ENCODE peak calls at places on chromosomes 3 and 15, in five cellular contexts. D is adrenal gland, Y is stomach, F is lower leg skin, Q is ovary. W is an unnamed sample.

GRCh38 chr3:9947025-9947995 is 4.9 kb downstream of the PRRT3 start:
- DNase-seq in D (peak), Y (peak), F (peak), Q (peak), W (peak)

GRCh38 chr3:23762214-23763039 is 43.3 kb upstream of the UBE2E1 start:
- DNase-seq in D (no peak), Y (no peak), F (no peak), Q (no peak), W (no peak)

GRCh38 chr3:79367066-79367465 is 400.7 kb downstream of the ROBO1 start:
- DNase-seq in D (no peak), Y (no peak), F (no peak), Q (no peak), W (no peak)

GRCh38 chr15:73804421-73804820 is 51.3 kb upstream of the INSYN1 start:
- DNase-seq in D (no peak), Y (no peak), F (no peak), Q (no peak), W (no peak)

GRCh38 chr15:36590838-36591237 is 11.4 kb downstream of the CDIN1 start:
- DNase-seq in D (no peak), Y (no peak), F (no peak), Q (no peak), W (no peak)

GRCh38 chr15:77682564-77682963 is 49.9 kb upstream of the LINGO1 start:
- DNase-seq in D (no peak), Y (no peak), F (no peak), Q (no peak), W (no peak)

GRCh38 chr15:38176155-38176554 is 76.5 kb upstream of the SPRED1 start:
- DNase-seq in D (no peak), Y (no peak), F (no peak), Q (no peak), W (no peak)

GRCh38 chr15:71013446-71013845 is 101.8 kb upstream of the THSD4 start:
- DNase-seq in D (no peak), Y (no peak), F (no peak), Q (no peak), W (no peak)

GRCh38 chr15:31062310-31062964 is 39.1 kb downstream of the TRPM1 start:
- DNase-seq in D (no peak), Y (no peak), F (no peak), Q (no peak), W (no peak)

GRCh38 chr15:77027697-77028450 is 32.9 kb downstream of the PSTPIP1 start:
- DNase-seq in D (peak), Y (no peak), F (peak), Q (no peak), W (peak)

GRCh38 chr15:64911317-64912186 is at the start of gene ANKDD1A:
- DNase-seq in D (peak), Y (peak), F (peak), Q (peak), W (peak)

GRCh38 chr3:172536505-172536904 is 13.3 kb upstream of the TNFSF10 start:
- DNase-seq in D (no peak), Y (peak), F (no peak), Q (no peak), W (no peak)

GRCh38 chr3:25663324-25664065 is 1.2 kb downstream of the TOP2B start:
- DNase-seq in D (no peak), Y (no peak), F (no peak), Q (no peak), W (peak)

GRCh38 chr3:76765526-76765925 is 274.4 kb upstream of the ROBO2 start:
- DNase-seq in D (no peak), Y (no peak), F (no peak), Q (no peak), W (peak)

GRCh38 chr15:55116636-55117035 is 80.1 kb downstream of the RSL24D1 start:
- DNase-seq in D (no peak), Y (no peak), F (no peak), Q (no peak), W (no peak)

GRCh38 chr3:44509985-44510360 is 32.5 kb upstream of the ZNF445 start:
- DNase-seq in D (no peak), Y (no peak), F (no peak), Q (no peak), W (peak)

GRCh38 chr3:189188466-189188865 is 16.7 kb downstream of the TPRG1 start:
- DNase-seq in D (no peak), Y (no peak), F (no peak), Q (no peak), W (peak)

GRCh38 chr15:69760263-69760855 is 307.7 kb downstream of the RPLP1 start:
- DNase-seq in D (no peak), Y (no peak), F (no peak), Q (no peak), W (peak)

GRCh38 chr3:129312021-129312639 is 33.5 kb downstream of the HMCES start:
- DNase-seq in D (no peak), Y (no peak), F (no peak), Q (no peak), W (no peak)

GRCh38 chr3:14803981-14804834 is 14.6 kb upstream of the FGD5 start:
- DNase-seq in D (peak), Y (no peak), F (no peak), Q (no peak), W (no peak)

GRCh38 chr15:37837276-37837675 is 97.2 kb upstream of the TMCO5A start:
- DNase-seq in D (no peak), Y (no peak), F (no peak), Q (no peak), W (no peak)

GRCh38 chr3:185317674-185318073 is 45.3 kb upstream of the MAP3K13 start:
- DNase-seq in D (no peak), Y (no peak), F (no peak), Q (no peak), W (no peak)

GRCh38 chr3:108408883-108409612 is 101.3 kb downstream of the MYH15 start:
- DNase-seq in D (no peak), Y (no peak), F (no peak), Q (no peak), W (no peak)

GRCh38 chr3:52400275-52400793 is 44.6 kb downstream of the SEMA3G start:
- DNase-seq in D (no peak), Y (peak), F (no peak), Q (peak), W (peak)

GRCh38 chr3:179513867-179514266 is 48.9 kb upstream of the ACTL6A start:
- DNase-seq in D (no peak), Y (no peak), F (no peak), Q (no peak), W (no peak)

GRCh38 chr3:98710008-98710672 is 53.0 kb upstream of the ST3GAL6 start:
- DNase-seq in D (no peak), Y (no peak), F (no peak), Q (no peak), W (no peak)

GRCh38 chr3:157127831-157128767 is 31.8 kb downstream of the CCNL1 start:
- DNase-seq in D (peak), Y (peak), F (no peak), Q (peak), W (peak)

GRCh38 chr3:132290833-132291232 is 26.4 kb upstream of the ACP3 start:
- DNase-seq in D (no peak), Y (no peak), F (no peak), Q (no peak), W (no peak)

GRCh38 chr15:56844463-56844862 is 74.0 kb upstream of the TCF12 start:
- DNase-seq in D (no peak), Y (no peak), F (no peak), Q (no peak), W (no peak)

GRCh38 chr3:186257866-186258265 is 104.2 kb downstream of the DGKG start:
- DNase-seq in D (no peak), Y (no peak), F (no peak), Q (no peak), W (no peak)

GRCh38 chr3:85560088-85560790 is 601.5 kb downstream of the CADM2 start:
- DNase-seq in D (no peak), Y (peak), F (no peak), Q (no peak), W (peak)

GRCh38 chr3:172811099-172811498 is 60.6 kb downstream of the ECT2 start:
- DNase-seq in D (no peak), Y (no peak), F (no peak), Q (no peak), W (no peak)

GRCh38 chr3:194058189-194058571 is 77.8 kb upstream of the HES1 start:
- DNase-seq in D (peak), Y (peak), F (no peak), Q (peak), W (peak)

GRCh38 chr15:30872341-30872748 is 31.4 kb upstream of the FAN1 start:
- DNase-seq in D (no peak), Y (no peak), F (no peak), Q (no peak), W (no peak)

GRCh38 chr15:63600646-63601025 is 3.4 kb downstream of the FBXL22 start:
- DNase-seq in D (peak), Y (peak), F (peak), Q (peak), W (peak)

GRCh38 chr15:63601727-63602185 is 4.6 kb downstream of the FBXL22 start:
- DNase-seq in D (no peak), Y (no peak), F (no peak), Q (no peak), W (peak)

GRCh38 chr15:63602595-63602994 is 5.4 kb downstream of the FBXL22 start:
- DNase-seq in D (no peak), Y (no peak), F (no peak), Q (no peak), W (no peak)

GRCh38 chr15:63600001-63600645 is 2.9 kb downstream of the FBXL22 start:
- DNase-seq in D (peak), Y (no peak), F (peak), Q (no peak), W (no peak)

DNA sequence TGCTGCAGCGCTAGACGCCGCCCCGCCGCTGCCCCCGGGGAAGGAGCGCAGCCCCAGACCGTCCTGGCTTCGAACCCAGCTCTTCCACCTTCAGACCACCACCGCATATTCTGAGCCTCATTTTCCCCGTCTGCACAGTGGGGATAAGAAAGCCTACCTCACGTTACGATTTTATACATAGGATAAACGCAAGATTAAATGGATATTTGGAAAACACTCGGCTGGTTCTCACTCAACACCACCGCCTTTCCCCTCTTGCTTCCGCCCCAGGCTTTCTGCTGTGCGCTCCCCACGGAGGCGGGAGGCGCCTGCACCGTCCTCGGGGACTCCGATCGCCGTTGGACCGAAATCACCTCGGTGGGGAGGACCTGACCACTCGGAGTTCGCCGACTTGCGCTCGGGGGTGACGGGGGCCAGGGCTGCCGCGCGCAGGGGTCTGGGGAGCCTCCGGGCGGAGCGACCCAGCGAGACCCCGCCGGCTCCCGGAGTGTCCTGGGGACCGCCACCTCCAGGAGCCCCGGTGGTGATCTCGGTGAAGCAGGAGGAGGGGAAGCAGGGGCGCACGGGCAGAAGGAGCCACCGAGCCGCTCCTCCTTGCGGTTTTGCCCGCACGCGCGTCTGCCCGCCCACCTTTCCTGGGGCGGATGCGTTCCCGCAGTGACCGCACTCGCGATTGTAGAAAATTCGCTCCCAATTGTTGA is 4.0 kb downstream of the FBXL22 start:
- DNase-seq in D (peak), Y (no peak), F (no peak), Q (peak), W (peak)
- TF ChIP-seq POLR2A in D (no peak), Y (no peak), F (no peak), Q (no peak), W (no peak)

DNA sequence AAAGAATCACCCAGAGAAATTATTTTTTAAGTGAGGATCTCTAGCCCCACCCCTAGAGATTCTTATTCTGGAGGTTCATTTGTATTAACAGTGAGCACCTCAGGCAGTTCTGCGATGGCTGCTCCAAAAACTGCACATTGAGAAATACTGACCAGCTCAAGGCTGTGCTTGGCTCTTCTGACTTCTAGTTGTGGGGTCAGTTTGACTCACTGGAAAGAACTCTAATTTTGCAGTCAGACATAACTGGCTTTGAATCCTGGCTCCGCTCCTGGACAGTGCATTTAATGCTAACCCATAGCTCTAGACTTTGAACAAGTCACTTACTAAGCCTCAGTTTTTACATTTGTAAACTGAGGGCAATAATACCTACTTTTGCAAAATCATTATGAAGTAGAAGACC is 123.6 kb upstream of the SKOR1 start:
- DNase-seq in D (no peak), Y (no peak), F (no peak), Q (no peak), W (peak)
- TF ChIP-seq POLR2A in D (no peak), Y (no peak), F (no peak), Q (no peak), W (no peak)

GRCh38 chr3:147812186-147812911 is 403.2 kb downstream of the ZIC1 start:
- DNase-seq in D (no peak), Y (no peak), F (no peak), Q (no peak), W (no peak)
- TF ChIP-seq POLR2A in D (no peak), Y (no peak), F (no peak), Q (no peak), W (no peak)

GRCh38 chr3:38116471-38117162 is 20.3 kb downstream of the ACAA1 start:
- DNase-seq in D (no peak), Y (no peak), F (peak), Q (no peak), W (peak)
- TF ChIP-seq POLR2A in D (no peak), Y (no peak), F (no peak), Q (no peak), W (no peak)

GRCh38 chr15:68572309-68572708 is 6.5 kb upstream of the CORO2B start:
- DNase-seq in D (no peak), Y (no peak), F (no peak), Q (no peak), W (no peak)

GRCh38 chr15:68574051-68574450 is 4.7 kb upstream of the CORO2B start:
- DNase-seq in D (no peak), Y (no peak), F (no peak), Q (peak), W (no peak)

GRCh38 chr15:68576253-68577236 is 2.2 kb upstream of the CORO2B start:
- DNase-seq in D (no peak), Y (no peak), F (no peak), Q (peak), W (no peak)

GRCh38 chr15:68572921-68573320 is 5.9 kb upstream of the CORO2B start:
- DNase-seq in D (no peak), Y (no peak), F (no peak), Q (peak), W (no peak)

GRCh38 chr15:68574629-68575028 is 4.2 kb upstream of the CORO2B start:
- DNase-seq in D (no peak), Y (no peak), F (no peak), Q (no peak), W (no peak)
- TF ChIP-seq POLR2A in D (no peak), Y (no peak), F (no peak), Q (no peak), W (no peak)

GRCh38 chr15:82536409-82537350 is 3.6 kb downstream of the RPS17 start:
- DNase-seq in D (no peak), Y (no peak), F (peak), Q (no peak), W (no peak)
- TF ChIP-seq POLR2A in D (no peak), Y (no peak), F (no peak), Q (no peak), W (no peak)

DNA sequence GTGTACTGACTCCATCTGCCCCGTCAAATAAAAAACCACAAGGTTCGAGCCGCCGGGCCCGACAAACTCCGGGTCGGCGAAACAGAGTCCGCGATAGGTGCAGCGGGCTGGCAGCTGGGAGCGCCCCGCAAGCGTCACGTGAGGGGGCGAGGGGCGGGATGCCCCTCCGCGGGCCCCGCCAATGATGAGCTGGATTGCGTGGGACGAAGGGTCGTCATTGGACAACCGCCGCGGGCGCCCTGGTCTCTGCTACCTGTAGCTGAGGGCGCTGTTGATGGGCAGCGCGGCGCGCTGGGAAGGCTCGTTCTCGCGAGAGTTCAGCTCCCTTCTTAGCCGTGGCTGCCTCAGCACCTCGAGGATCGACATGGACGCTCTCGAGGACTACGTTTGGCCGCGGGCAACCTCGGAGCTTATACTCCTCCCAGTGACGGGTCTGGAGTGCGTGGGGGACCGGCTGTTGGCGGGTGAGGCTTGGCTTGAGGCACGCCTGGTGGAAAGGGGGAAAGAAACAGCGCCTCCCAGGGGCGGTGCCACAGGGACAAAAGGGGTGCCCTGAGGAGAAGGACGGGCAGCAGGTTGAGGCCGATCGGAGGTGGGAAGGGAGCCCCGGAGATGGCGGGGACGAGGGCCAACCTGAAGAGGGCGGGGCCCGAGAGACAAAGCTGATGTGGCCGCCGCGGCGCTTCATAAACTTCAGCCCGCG is at the start of gene WDR6:
- DNase-seq in D (peak), Y (peak), F (peak), Q (peak), W (peak)
- TF ChIP-seq POLR2A in D (peak), Y (no peak), F (no peak), Q (peak), W (peak)

GRCh38 chr3:115628075-115628412 is 4.7 kb downstream of the GAP43 start:
- DNase-seq in D (no peak), Y (no peak), F (no peak), Q (no peak), W (no peak)

GRCh38 chr3:115632026-115632425 is 8.7 kb downstream of the GAP43 start:
- DNase-seq in D (no peak), Y (no peak), F (no peak), Q (no peak), W (no peak)

GRCh38 chr3:115630850-115631249 is 7.5 kb downstream of the GAP43 start:
- DNase-seq in D (no peak), Y (no peak), F (no peak), Q (no peak), W (no peak)

GRCh38 chr3:115634052-115634451 is 10.7 kb downstream of the GAP43 start:
- DNase-seq in D (no peak), Y (no peak), F (no peak), Q (no peak), W (no peak)

DNA sequence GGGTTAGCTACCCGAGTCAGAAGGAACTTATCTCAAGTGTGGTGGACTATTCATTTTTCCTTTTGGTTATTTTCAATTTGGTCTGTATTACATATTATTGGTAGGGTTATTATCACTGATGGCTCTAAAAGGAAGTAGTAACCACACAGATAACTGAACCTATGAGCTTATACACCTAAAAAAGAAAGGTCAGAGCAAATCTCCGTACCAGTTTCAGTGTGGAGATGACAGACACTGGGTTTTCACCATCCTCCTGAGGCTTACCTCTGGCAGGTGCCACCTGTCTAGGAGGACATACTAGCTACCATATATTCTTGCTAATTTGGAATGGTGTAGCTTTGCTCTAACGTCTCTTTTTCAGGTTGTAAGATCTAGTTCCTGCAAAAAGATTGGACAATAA is 10.2 kb downstream of the GAP43 start:
- DNase-seq in D (no peak), Y (no peak), F (no peak), Q (no peak), W (no peak)
- TF ChIP-seq POLR2A in D (no peak), Y (no peak), F (no peak), Q (no peak), W (no peak)

GRCh38 chr3:45816544-45816943 is 20.2 kb upstream of the SLC6A20 start:
- DNase-seq in D (peak), Y (no peak), F (no peak), Q (no peak), W (no peak)
- TF ChIP-seq POLR2A in D (no peak), Y (no peak), F (no peak), Q (no peak), W (no peak)

W was measured in body of pancreas.